ENCODE peak calls at places on chromosome 11, in four cellular contexts. W is stimulated activated CD4-positive, alpha-beta T cell treated with anti-CD3 and anti-CD28 coated beads, TNF-alpha, amount 100 ng/mL, for 24 hours; C is memory B cell; A is C1 segment of cervical spinal cord. N is an unnamed sample.

GRCh38 chr11:2798951-2799761 is 86.4 kb downstream of the CDKN1C start:
- DNase-seq in W (no peak), C (no peak), A (no peak), N (no peak)

GRCh38 chr11:94974178-94974577 is 669 bp downstream of the KDM4D start:
- DNase-seq in A (no peak), W (no peak), C (no peak), N (no peak)

GRCh38 chr11:46335271-46335670 is 12.0 kb upstream of the DGKZ start:
- DNase-seq in W (no peak), C (no peak), A (no peak), N (no peak)

GRCh38 chr11:17570034-17570433 is 23.0 kb downstream of the OTOG start:
- DNase-seq in W (no peak), A (no peak), C (no peak), N (no peak)

GRCh38 chr11:10373340-10373739 is 68.5 kb downstream of the ADM start:
- DNase-seq in C (no peak), W (no peak), A (peak), N (no peak)

GRCh38 chr11:117623831-117624271 is 173.2 kb downstream of the DSCAML1 start:
- DNase-seq in W (no peak), A (no peak), C (no peak), N (no peak)

GRCh38 chr11:59283825-59284772 is 71.4 kb upstream of the MPEG1 start:
- DNase-seq in W (peak), C (peak), A (peak), N (peak)

GRCh38 chr11:118979434-118979833 is 7.9 kb downstream of the FOXR1 start:
- DNase-seq in A (no peak), C (no peak), W (no peak), N (no peak)

GRCh38 chr11:266676-267439 is 11.3 kb upstream of the NLRP6 start:
- DNase-seq in W (no peak), A (no peak), C (no peak), N (no peak)

GRCh38 chr11:108632041-108632440 is 32.8 kb upstream of the DDX10 start:
- DNase-seq in C (no peak), W (no peak), A (no peak), N (no peak)

GRCh38 chr11:296976-297665 is 2.2 kb downstream of the IFITM5 start:
- DNase-seq in W (no peak), A (no peak), C (no peak), N (no peak)

GRCh38 chr11:3166268-3167142 is 1.4 kb upstream of the OSBPL5 start:
- DNase-seq in C (no peak), W (no peak), A (no peak), N (no peak)

GRCh38 chr11:76802621-76803020 is 19.5 kb downstream of the TSKU start:
- DNase-seq in C (no peak), W (no peak), A (no peak), N (no peak)

GRCh38 chr11:13966486-13966885 is 4.0 kb downstream of the SPON1 start:
- DNase-seq in A (no peak), W (no peak), C (no peak), N (no peak)

GRCh38 chr11:104534268-104534667 is 364.0 kb downstream of the CASP12 start:
- DNase-seq in C (no peak), A (no peak), W (no peak), N (no peak)

GRCh38 chr11:115965754-115966504 is 461.7 kb upstream of the CADM1 start:
- DNase-seq in C (no peak), A (no peak), W (no peak), N (no peak)

GRCh38 chr11:65788801-65789200 is 1.9 kb downstream of the OVOL1 start:
- DNase-seq in C (no peak), W (no peak), A (no peak), N (no peak)

GRCh38 chr11:122044086-122044485 is 71.9 kb downstream of the BLID start:
- DNase-seq in C (no peak), A (no peak), W (no peak), N (no peak)

GRCh38 chr11:122963981-122964380 is 17.7 kb downstream of the BSX start:
- DNase-seq in W (no peak), A (no peak), C (no peak), N (no peak)

GRCh38 chr11:45754261-45754709 is 50.7 kb upstream of the SLC35C1 start:
- DNase-seq in W (no peak), A (no peak), C (no peak), N (no peak)

GRCh38 chr11:34405079-34405858 is 33.5 kb upstream of the CAT start:
- DNase-seq in W (no peak), C (no peak), A (no peak), N (no peak)

GRCh38 chr11:24587655-24588054 is 90.8 kb downstream of the LUZP2 start:
- DNase-seq in C (no peak), W (no peak), A (no peak), N (no peak)

GRCh38 chr11:72343159-72343756 is 91.1 kb downstream of the CLPB start:
- DNase-seq in A (no peak), C (no peak), W (no peak), N (no peak)

GRCh38 chr11:59551651-59552521 is 40.5 kb downstream of the OR4D9 start:
- DNase-seq in A (no peak), C (no peak), W (no peak), N (no peak)

GRCh38 chr11:121422675-121423074 is 29.4 kb upstream of the SORL1 start:
- DNase-seq in A (no peak), C (peak), W (no peak), N (no peak)